ENCODE peak calls at places on chromosomes 5 and 9, in nine cellular contexts. K is pulmonary artery endothelial cell, P is upper lobe of right lung, H is GM03348, A is foreskin keratinocyte, G is activated T-cell treated with anti-CD3 and anti-CD28 coated beads for 4 hours, D is uterus, I is left ventricle myocardium superior, J is NCI-H510A treated with DMSO at 0.1 percent for 48 hours. F is an unnamed sample.
A peak's percentile ranks its signal among the peaks of the same experiment; 100 is the strongest.

GRCh38 chr9:38008168-38009034 is 60.6 kb downstream of the SHB start:
- DNase-seq in I (peak; percentile 56), K (peak; percentile 57), D (no peak), J (no peak), A (peak; percentile 89), G (peak; percentile 13), H (peak; percentile 86), P (peak; percentile 94), F (no peak)

GRCh38 chr9:61671276-61671973 is 481.6 kb downstream of the SPATA31A7 start:
- DNase-seq in K (no peak), D (peak; percentile 7), P (peak; percentile 61), I (no peak), G (no peak), A (no peak), H (no peak), J (no peak), F (no peak)

GRCh38 chr5:107542831-107543231 is 127.9 kb downstream of the EFNA5 start:
- DNase-seq in P (peak; percentile 73), A (no peak), D (peak; percentile 69), I (peak; percentile 83), G (no peak), K (peak; percentile 50), H (peak; percentile 76), J (peak; percentile 14), F (peak; percentile 63)

GRCh38 chr5:144247131-144247530 is 76.5 kb downstream of the KCTD16 start:
- DNase-seq in I (no peak), P (no peak), G (no peak), J (peak; percentile 41), A (no peak), D (no peak), H (no peak), K (no peak), F (no peak)

GRCh38 chr9:111076519-111076918 is 38.2 kb upstream of the LPAR1 start:
- DNase-seq in A (no peak), H (no peak), P (no peak), K (no peak), D (no peak), G (no peak), J (no peak), I (no peak), F (no peak)

GRCh38 chr9:70609542-70610286 is 195.3 kb upstream of the KLF9 start:
- DNase-seq in H (peak; percentile 72), K (no peak), J (no peak), G (no peak), D (peak; percentile 72), A (no peak), P (no peak), I (no peak), F (no peak)

GRCh38 chr9:127221695-127222094 is 42.9 kb upstream of the GARNL3 start:
- DNase-seq in K (no peak), D (no peak), P (no peak), G (no peak), H (no peak), I (no peak), J (no peak), A (no peak), F (no peak)

GRCh38 chr9:132769895-132770774 is 99.9 kb downstream of the GTF3C4 start:
- DNase-seq in P (peak; percentile 87), G (peak; percentile 52), J (peak; percentile 79), K (no peak), I (peak; percentile 81), D (peak; percentile 65), H (peak; percentile 90), A (peak; percentile 4), F (no peak)

GRCh38 chr5:179812135-179812825 is 5.6 kb upstream of the MGAT4B start:
- DNase-seq in H (no peak), P (no peak), G (no peak), K (no peak), I (peak; percentile 40), D (no peak), A (no peak), J (no peak), F (no peak)

GRCh38 chr5:23820764-23821471 is 313.5 kb downstream of the PRDM9 start:
- DNase-seq in I (no peak), J (peak; percentile 38), A (peak; percentile 25), P (no peak), G (no peak), K (no peak), D (no peak), H (peak; percentile 61), F (peak; percentile 57)

GRCh38 chr9:132372177-132373095 is 17.6 kb upstream of the SETX start:
- DNase-seq in P (peak; percentile 69), D (no peak), H (no peak), K (peak; percentile 99), I (no peak), A (no peak), G (no peak), J (no peak), F (no peak)

GRCh38 chr9:127360829-127361228 is 36.1 kb upstream of the SLC2A8 start:
- DNase-seq in K (no peak), H (no peak), I (no peak), J (no peak), D (peak; percentile 37), A (peak; percentile 25), G (no peak), P (no peak), F (no peak)

GRCh38 chr5:160805376-160805775 is 46.6 kb downstream of the ATP10B start:
- DNase-seq in H (no peak), K (no peak), D (no peak), G (no peak), A (no peak), I (no peak), J (no peak), P (no peak), F (no peak)

GRCh38 chr9:9913276-9913832 is 699.4 kb downstream of the PTPRD start:
- DNase-seq in A (no peak), I (no peak), P (no peak), J (no peak), K (no peak), D (no peak), G (no peak), H (no peak), F (no peak)

GRCh38 chr9:124291801-124292396 is 34.1 kb downstream of the NEK6 start:
- DNase-seq in A (no peak), P (no peak), J (no peak), I (peak; percentile 51), H (no peak), K (no peak), D (no peak), G (peak; percentile 21), F (no peak)

GRCh38 chr5:129905467-129906176 is 1.4 kb downstream of the CHSY3 start:
- DNase-seq in G (no peak), J (peak; percentile 43), H (no peak), A (peak; percentile 8), P (no peak), I (peak; percentile 33), K (no peak), D (no peak), F (no peak)

GRCh38 chr9:107222020-107222522 is 61.0 kb upstream of the RAD23B start:
- DNase-seq in H (no peak), J (peak; percentile 71), K (no peak), G (no peak), P (no peak), I (no peak), A (no peak), D (no peak), F (no peak)

GRCh38 chr9:94135222-94135621 is 51.0 kb downstream of the PTPDC1 start:
- DNase-seq in J (no peak), K (peak; percentile 32), G (no peak), P (no peak), H (peak; percentile 78), A (peak; percentile 29), I (no peak), D (peak; percentile 47), F (no peak)

GRCh38 chr5:91162534-91163381 is 220.4 kb downstream of the ARRDC3 start:
- DNase-seq in H (peak; percentile 79), A (peak; percentile 97), K (peak; percentile 97), J (no peak), P (peak; percentile 74), I (peak; percentile 41), D (peak; percentile 35), G (peak; percentile 26), F (no peak)

GRCh38 chr9:93680445-93681315 is 104.3 kb downstream of the PHF2 start:
- DNase-seq in I (peak; percentile 24), D (peak; percentile 11), P (peak; percentile 62), J (no peak), H (no peak), A (no peak), G (no peak), K (no peak), F (no peak)

GRCh38 chr5:14429102-14429501 is 152.5 kb upstream of the OTULINL start:
- DNase-seq in G (no peak), I (no peak), P (no peak), H (no peak), K (no peak), J (no peak), D (no peak), A (no peak), F (no peak)

GRCh38 chr5:59231221-59231931 is 648.5 kb downstream of the RAB3C start:
- DNase-seq in P (no peak), H (no peak), J (no peak), G (no peak), I (no peak), D (no peak), K (no peak), A (no peak), F (no peak)

GRCh38 chr9:111937781-111938426 is 41.3 kb downstream of the UGCG start:
- DNase-seq in G (peak; percentile 29), H (peak; percentile 51), D (peak; percentile 32), K (no peak), I (peak; percentile 44), J (no peak), A (no peak), P (peak; percentile 67), F (no peak)

GRCh38 chr5:143464723-143465490 is 61.4 kb upstream of the NR3C1 start:
- DNase-seq in I (no peak), K (no peak), G (no peak), P (no peak), J (no peak), D (no peak), H (no peak), A (no peak), F (no peak)

GRCh38 chr9:14403112-14403511 is 89.2 kb upstream of the NFIB start:
- DNase-seq in K (no peak), P (no peak), H (no peak), D (no peak), I (no peak), A (no peak), G (no peak), J (no peak), F (no peak)

GRCh38 chr9:79263666-79264460 is 307.9 kb upstream of the TLE4 start:
- DNase-seq in H (peak; percentile 60), K (no peak), P (no peak), I (peak; percentile 53), J (peak; percentile 63), A (no peak), D (no peak), G (no peak), F (no peak)

GRCh38 chr5:39376293-39376714 is 12.0 kb upstream of the C9 start:
- DNase-seq in G (peak; percentile 4), D (peak; percentile 34), K (no peak), A (no peak), H (peak; percentile 36), I (no peak), J (peak; percentile 16), P (no peak), F (peak; percentile 68)

GRCh38 chr9:36187414-36187813 is 3.3 kb upstream of the CLTA start:
- DNase-seq in K (no peak), I (no peak), P (no peak), H (peak; percentile 83), J (no peak), G (no peak), A (no peak), D (no peak), F (no peak)

GRCh38 chr5:1800470-1801060 is 642 bp upstream of the NDUFS6 start:
- DNase-seq in G (no peak), K (no peak), H (no peak), A (no peak), J (peak; percentile 72), D (no peak), P (peak; percentile 66), I (no peak), F (peak; percentile 74)

GRCh38 chr5:54136666-54137440 is 173.5 kb downstream of the ARL15 start:
- DNase-seq in I (no peak), A (no peak), H (no peak), P (no peak), K (no peak), J (no peak), G (no peak), D (peak; percentile 25), F (no peak)

GRCh38 chr5:97425511-97425910 is 242.5 kb upstream of the RIOK2 start:
- DNase-seq in H (peak; percentile 10), G (no peak), A (no peak), P (no peak), K (no peak), I (peak; percentile 13), D (no peak), J (no peak), F (no peak)

F was measured in SHP77 treated with DMSO at 0.1 percent for 48 hours.